ENCODE peak calls at places on chromosome 18, in eight cellular contexts. S is mesenchymal stem cell, V is psoas muscle, Q is OCI-LY7, Y is cardiac muscle cell, E is foreskin keratinocyte, L is tibial artery, O is SJSA1. G is an unnamed sample.

GRCh38 chr18:32661486-32662299 is 111.1 kb downstream of the KLHL14 start:
- DNase-seq in S (peak; percentile 61), V (no peak), Q (no peak), Y (no peak), E (peak; percentile 59), L (no peak), O (no peak), G (no peak)

GRCh38 chr18:62018034-62018760 is 125.4 kb upstream of the RNF152 start:
- DNase-seq in S (peak; percentile 85), V (peak; percentile 43), Q (no peak), Y (no peak), E (no peak), L (no peak), O (peak; percentile 55), G (no peak)

GRCh38 chr18:46346896-46347630 is 242.9 kb downstream of the HAUS1 start:
- DNase-seq in S (no peak), V (no peak), Q (no peak), Y (no peak), E (no peak), L (no peak), O (no peak), G (no peak)

GRCh38 chr18:26421503-26421902 is 126.8 kb downstream of the KCTD1 start:
- DNase-seq in S (no peak), V (no peak), Q (no peak), Y (no peak), E (no peak), L (no peak), O (no peak), G (no peak)

GRCh38 chr18:11320981-11321380 is 171.6 kb upstream of the PIEZO2 start:
- DNase-seq in S (peak; percentile 54), V (no peak), Q (no peak), Y (no peak), E (no peak), L (no peak), O (peak; percentile 88), G (no peak)

GRCh38 chr18:8283901-8284585 is 325.2 kb upstream of the RAB12 start:
- DNase-seq in S (no peak), V (no peak), Q (no peak), Y (no peak), E (no peak), L (no peak), O (peak; percentile 69), G (no peak)

GRCh38 chr18:60675801-60676200 is 303.2 kb upstream of the MC4R start:
- DNase-seq in S (no peak), V (no peak), Q (no peak), Y (no peak), E (no peak), L (no peak), O (no peak), G (no peak)

GRCh38 chr18:56575819-56576663 is 62.4 kb downstream of the TXNL1 start:
- DNase-seq in S (peak; percentile 66), V (no peak), Q (peak; percentile 33), Y (peak; percentile 66), E (peak; percentile 7), L (no peak), O (peak; percentile 56), G (peak; percentile 13)

GRCh38 chr18:39773656-39774055 is 2181.4 kb upstream of the PIK3C3 start:
- DNase-seq in S (no peak), V (no peak), Q (no peak), Y (no peak), E (no peak), L (no peak), O (no peak), G (no peak)

GRCh38 chr18:75208055-75208835 is 694 bp downstream of the PTGR3 start:
- DNase-seq in S (peak; percentile 59), V (peak; percentile 82), Q (peak; percentile 4), Y (peak; percentile 66), E (no peak), L (peak; percentile 48), O (peak; percentile 46), G (no peak)

GRCh38 chr18:42310956-42311355 is 355.9 kb downstream of the PIK3C3 start:
- DNase-seq in S (peak; percentile 22), V (peak; percentile 64), Q (no peak), Y (peak; percentile 8), E (peak; percentile 33), L (peak; percentile 65), O (no peak), G (no peak)

GRCh38 chr18:9140984-9141383 is 4.4 kb downstream of the ANKRD12 start:
- DNase-seq in S (no peak), V (no peak), Q (no peak), Y (no peak), E (no peak), L (no peak), O (no peak), G (no peak)

GRCh38 chr18:12884521-12885323 is 685 bp upstream of the PTPN2 start:
- DNase-seq in S (no peak), V (no peak), Q (no peak), Y (no peak), E (no peak), L (peak; percentile 57), O (peak; percentile 54), G (no peak)

DNA sequence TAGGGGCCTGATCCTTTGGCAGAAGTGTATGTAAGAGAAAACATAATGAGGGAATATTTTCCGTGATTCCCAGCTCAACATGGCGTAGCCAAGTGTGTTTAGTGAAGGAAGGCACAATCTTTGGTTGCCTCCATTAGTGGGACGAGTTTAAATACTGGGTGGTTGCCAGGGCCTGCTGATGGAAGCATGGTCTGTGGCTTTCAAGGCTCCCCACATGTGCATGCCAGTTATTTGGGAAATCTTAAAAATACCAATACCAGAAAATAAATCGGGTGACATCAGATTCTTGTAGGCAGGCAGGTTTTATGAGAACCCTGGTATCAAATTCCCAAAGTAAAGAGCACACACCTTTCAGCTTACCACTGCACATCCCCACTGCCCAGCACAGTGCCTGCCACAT is 7.1 kb downstream of the MYL12A start:
- DNase-seq in S (no peak), V (no peak), Q (no peak), Y (no peak), E (no peak), L (no peak), O (no peak), G (no peak)
- H3K4me1 ChIP-seq in S (peaks cover 5% of the 10 kb centered on the region), V (peaks cover 78% of the 10 kb centered on the region), Q (peaks cover 75% of the 10 kb centered on the region), Y (peaks cover 23% of the 10 kb centered on the region), E (peaks cover 21% of the 10 kb centered on the region), L (peaks cover 94% of the 10 kb centered on the region), O (peaks cover 89% of the 10 kb centered on the region), G (no peaks in the 10 kb centered on the region)

GRCh38 chr18:24016643-24017042 is 2.1 kb downstream of the TTC39C start:
- DNase-seq in S (no peak), V (no peak), Q (no peak), Y (peak; percentile 11), E (no peak), L (no peak), O (no peak), G (no peak)

GRCh38 chr18:24014986-24015896 is 687 bp downstream of the TTC39C start:
- DNase-seq in S (peak; percentile 78), V (peak; percentile 58), Q (peak; percentile 69), Y (peak; percentile 51), E (no peak), L (peak; percentile 46), O (peak; percentile 49), G (no peak)

GRCh38 chr18:24014062-24014985 is at the start of gene TTC39C:
- DNase-seq in S (peak; percentile 74), V (peak; percentile 79), Q (peak; percentile 81), Y (peak; percentile 69), E (no peak), L (peak; percentile 69), O (peak; percentile 58), G (no peak)

GRCh38 chr18:24018299-24018910 is 3.9 kb downstream of the TTC39C start:
- DNase-seq in S (no peak), V (no peak), Q (no peak), Y (no peak), E (no peak), L (no peak), O (no peak), G (no peak)

DNA sequence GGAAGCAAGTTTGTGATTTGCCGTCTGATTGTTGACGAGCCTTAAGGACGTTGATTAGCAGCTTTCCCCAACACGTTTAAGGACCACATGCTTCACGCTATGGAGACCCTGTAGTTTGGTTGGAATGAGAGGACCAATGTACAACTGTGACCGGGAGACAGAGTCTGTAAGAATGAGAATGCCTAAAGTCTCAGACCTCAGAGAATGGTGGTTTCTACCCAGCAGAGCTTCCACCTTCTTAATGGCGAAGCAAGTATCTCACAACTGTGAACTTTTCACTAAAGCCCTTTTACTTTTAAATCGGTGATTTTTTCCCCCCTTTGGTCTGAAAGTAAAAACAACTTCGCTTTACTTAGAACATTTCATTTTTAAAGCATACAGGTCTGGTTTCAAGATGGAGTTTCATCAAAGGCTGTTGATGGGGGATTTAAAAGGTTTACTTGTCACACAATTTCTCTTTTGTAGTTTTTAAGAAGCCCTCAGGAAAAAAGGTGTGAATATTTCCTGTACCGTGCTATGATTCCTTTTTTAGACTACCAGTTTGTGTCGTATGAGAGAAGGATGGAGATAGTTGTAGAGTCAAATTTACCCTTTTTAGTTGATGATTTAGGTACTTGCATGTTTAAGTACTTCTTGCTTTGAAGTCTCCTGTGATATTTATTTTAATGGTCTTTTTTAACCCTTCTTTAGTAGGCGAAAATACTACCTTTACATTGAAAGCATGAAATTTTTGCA is 1.5 kb downstream of the TTC39C start:
- DNase-seq in S (no peak), V (no peak), Q (no peak), Y (no peak), E (no peak), L (no peak), O (no peak), G (no peak)
- H3K4me1 ChIP-seq in S (peaks cover 4% of the 10 kb centered on the region), V (peaks cover 5% of the 10 kb centered on the region), Q (peaks cover 81% of the 10 kb centered on the region), Y (peaks cover 7% of the 10 kb centered on the region), E (peaks cover 10% of the 10 kb centered on the region), L (peaks cover 19% of the 10 kb centered on the region), O (peaks cover 9% of the 10 kb centered on the region), G (no peaks in the 10 kb centered on the region)

GRCh38 chr18:4130734-4131719 is 324.1 kb downstream of the DLGAP1 start:
- DNase-seq in S (no peak), V (no peak), Q (no peak), Y (no peak), E (no peak), L (no peak), O (no peak), G (no peak)

GRCh38 chr18:4125246-4125938 is 329.7 kb downstream of the DLGAP1 start:
- DNase-seq in S (peak; percentile 10), V (peak; percentile 52), Q (no peak), Y (no peak), E (no peak), L (no peak), O (no peak), G (peak; percentile 71)

GRCh38 chr18:4126939-4127338 is 328.2 kb downstream of the DLGAP1 start:
- DNase-seq in S (no peak), V (no peak), Q (no peak), Y (no peak), E (no peak), L (no peak), O (no peak), G (no peak)

DNA sequence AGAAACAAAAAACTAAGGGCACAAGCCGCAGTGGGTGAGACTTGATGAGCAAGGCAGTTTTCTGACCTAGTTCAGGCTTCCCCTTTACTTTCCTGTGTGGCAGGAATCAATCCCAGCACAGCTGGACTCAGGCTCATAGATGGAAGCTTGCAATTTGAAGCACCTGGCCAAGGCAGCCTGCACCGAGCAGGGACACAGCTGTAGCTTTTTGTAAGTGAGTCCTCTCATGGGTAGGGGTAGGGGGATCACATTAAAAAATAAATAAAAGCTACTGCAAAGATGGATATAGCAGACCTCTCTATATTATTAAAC is 329.2 kb downstream of the DLGAP1 start:
- DNase-seq in S (no peak), V (no peak), Q (no peak), Y (no peak), E (no peak), L (no peak), O (no peak), G (no peak)
- H3K4me1 ChIP-seq in S (no peaks in the 10 kb centered on the region), V (peaks cover 8% of the 10 kb centered on the region), Q (no peaks in the 10 kb centered on the region), Y (peaks cover 4% of the 10 kb centered on the region), E (no peaks in the 10 kb centered on the region), L (peaks cover 28% of the 10 kb centered on the region), O (no peaks in the 10 kb centered on the region), G (no peaks in the 10 kb centered on the region)

GRCh38 chr18:48924621-48925601 is 25.9 kb downstream of the SMAD7 start:
- DNase-seq in S (peak; percentile 64), V (no peak), Q (no peak), Y (no peak), E (no peak), L (no peak), O (peak; percentile 20), G (no peak)
- H3K4me1 ChIP-seq in S (peaks cover 70% of the 10 kb centered on the region), V (peaks cover 65% of the 10 kb centered on the region), Q (peaks cover 76% of the 10 kb centered on the region), Y (peaks cover 55% of the 10 kb centered on the region), E (peaks cover 35% of the 10 kb centered on the region), L (peaks cover 98% of the 10 kb centered on the region), O (peaks cover 80% of the 10 kb centered on the region), G (peaks cover 27% of the 10 kb centered on the region)

G was measured in NT2/D1.